ENCODE peak calls at places on chromosomes 11 and 22, in five cellular contexts. One of them, this sample, is unnamed.

GRCh38 chr11:132234878-132235277 is 864.5 kb downstream of the NTM start:
- DNase-seq in AG04449: peak
- DNase-seq in heart left ventricle: no peak
- DNase-seq in A549: no peak
- DNase-seq in BJ: peak
- DNase-seq in this sample: peak

GRCh38 chr22:30238661-30239420 is 7.7 kb downstream of the LIF start:
- DNase-seq in A549: peak
- DNase-seq in heart left ventricle: no peak
- DNase-seq in BJ: no peak
- DNase-seq in AG04449: no peak
- DNase-seq in this sample: no peak

GRCh38 chr11:16993495-16993894 is 20.7 kb downstream of the PLEKHA7 start:
- DNase-seq in AG04449: no peak
- DNase-seq in A549: no peak
- DNase-seq in heart left ventricle: no peak
- DNase-seq in BJ: no peak
- DNase-seq in this sample: no peak

GRCh38 chr22:35629406-35630234 is 12.5 kb upstream of the MB start:
- DNase-seq in BJ: peak
- DNase-seq in AG04449: peak
- DNase-seq in heart left ventricle: peak
- DNase-seq in A549: peak
- DNase-seq in this sample: peak

GRCh38 chr11:123251656-123252344 is 56.8 kb upstream of the CLMP start:
- DNase-seq in A549: no peak
- DNase-seq in AG04449: no peak
- DNase-seq in BJ: no peak
- DNase-seq in heart left ventricle: no peak
- DNase-seq in this sample: no peak

GRCh38 chr11:114131366-114131963 is 72.0 kb downstream of the ZBTB16 start:
- DNase-seq in BJ: no peak
- DNase-seq in A549: no peak
- DNase-seq in AG04449: no peak
- DNase-seq in heart left ventricle: no peak
- DNase-seq in this sample: no peak

GRCh38 chr11:473975-474785 is 24.1 kb downstream of the PTDSS2 start:
- DNase-seq in A549: no peak
- DNase-seq in AG04449: no peak
- DNase-seq in heart left ventricle: peak
- DNase-seq in BJ: no peak
- DNase-seq in this sample: no peak

GRCh38 chr11:94958118-94958517 is 15.2 kb downstream of the CWC15 start:
- DNase-seq in AG04449: no peak
- DNase-seq in heart left ventricle: no peak
- DNase-seq in A549: no peak
- DNase-seq in BJ: no peak
- DNase-seq in this sample: no peak

GRCh38 chr22:44541671-44542319 is 43.8 kb upstream of the RTL6 start:
- DNase-seq in BJ: no peak
- DNase-seq in AG04449: no peak
- DNase-seq in A549: no peak
- DNase-seq in heart left ventricle: no peak
- DNase-seq in this sample: no peak

GRCh38 chr11:1564535-1565172 is 7.4 kb downstream of the DUSP8 start:
- DNase-seq in BJ: peak
- DNase-seq in heart left ventricle: peak
- DNase-seq in AG04449: peak
- DNase-seq in A549: peak
- DNase-seq in this sample: peak

GRCh38 chr22:45742866-45743450 is 71.3 kb downstream of the ATXN10 start:
- DNase-seq in heart left ventricle: no peak
- DNase-seq in A549: peak
- DNase-seq in BJ: peak
- DNase-seq in AG04449: no peak
- DNase-seq in this sample: peak

DNA sequence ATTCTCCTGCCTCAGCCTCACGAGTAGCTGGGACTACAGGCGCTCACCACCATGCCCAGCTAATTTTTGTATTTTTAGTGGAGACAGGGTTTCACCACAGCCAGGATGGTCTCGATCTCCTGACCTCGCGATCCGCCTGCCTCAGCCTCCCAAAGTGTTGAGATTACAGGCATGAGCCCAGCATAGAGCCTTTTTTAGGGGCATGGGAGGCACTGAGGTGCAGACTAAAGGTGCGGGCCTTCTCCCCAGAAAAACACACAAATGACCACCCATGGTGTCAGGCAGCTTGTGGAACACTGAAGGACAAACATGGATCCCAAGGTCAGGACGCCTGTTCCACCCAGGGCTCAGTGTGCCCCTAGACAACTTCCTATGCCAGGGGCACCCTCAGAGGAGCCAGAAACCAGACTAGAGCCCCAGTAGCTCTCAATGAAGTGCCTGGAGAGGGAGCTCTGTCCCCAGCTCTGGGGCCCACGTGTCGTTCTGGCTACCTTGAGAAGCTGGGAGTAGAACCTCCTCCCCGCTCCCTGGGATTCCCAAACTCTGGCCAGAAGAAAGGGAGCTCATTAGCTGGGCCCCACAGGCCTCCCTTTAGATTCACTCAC is 21.2 kb upstream of the CD5 start:
- DNase-seq in BJ: no peak
- DNase-seq in heart left ventricle: no peak
- DNase-seq in AG04449: no peak
- DNase-seq in A549: no peak
- DNase-seq in this sample: no peak
- TF ChIP-seq CTCF in BJ: no peak
- TF ChIP-seq CTCF in heart left ventricle: no peak
- TF ChIP-seq CTCF in AG04449: no peak
- TF ChIP-seq CTCF in A549: no peak
- TF ChIP-seq CTCF in this sample: no peak

GRCh38 chr11:130262424-130262823 is 52.3 kb downstream of the ZBTB44 start:
- DNase-seq in A549: no peak
- DNase-seq in BJ: no peak
- DNase-seq in heart left ventricle: no peak
- DNase-seq in AG04449: no peak
- DNase-seq in this sample: no peak

GRCh38 chr11:130260735-130261134 is 54.0 kb downstream of the ZBTB44 start:
- DNase-seq in heart left ventricle: no peak
- DNase-seq in AG04449: no peak
- DNase-seq in A549: no peak
- DNase-seq in BJ: no peak
- DNase-seq in this sample: no peak

GRCh38 chr11:130260080-130260627 is 54.6 kb downstream of the ZBTB44 start:
- DNase-seq in A549: no peak
- DNase-seq in heart left ventricle: no peak
- DNase-seq in BJ: no peak
- DNase-seq in AG04449: no peak
- DNase-seq in this sample: no peak

GRCh38 chr11:130261546-130261945 is 53.2 kb downstream of the ZBTB44 start:
- DNase-seq in BJ: no peak
- DNase-seq in A549: no peak
- DNase-seq in heart left ventricle: no peak
- DNase-seq in AG04449: no peak
- DNase-seq in this sample: no peak
- H3K4me3 ChIP-seq in BJ: no peak
- H3K4me3 ChIP-seq in A549: no peak
- H3K4me3 ChIP-seq in heart left ventricle: no peak
- H3K4me3 ChIP-seq in AG04449: no peak
- H3K4me3 ChIP-seq in this sample: no peak

GRCh38 chr22:20803696-20804324 is 29.9 kb downstream of the SERPIND1 start:
- DNase-seq in AG04449: no peak
- DNase-seq in heart left ventricle: no peak
- DNase-seq in A549: peak
- DNase-seq in BJ: no peak
- DNase-seq in this sample: no peak
- TF ChIP-seq CTCF in AG04449: peak
- TF ChIP-seq CTCF in heart left ventricle: peak
- TF ChIP-seq CTCF in A549: peak
- TF ChIP-seq CTCF in BJ: peak
- TF ChIP-seq CTCF in this sample: peak

DNA sequence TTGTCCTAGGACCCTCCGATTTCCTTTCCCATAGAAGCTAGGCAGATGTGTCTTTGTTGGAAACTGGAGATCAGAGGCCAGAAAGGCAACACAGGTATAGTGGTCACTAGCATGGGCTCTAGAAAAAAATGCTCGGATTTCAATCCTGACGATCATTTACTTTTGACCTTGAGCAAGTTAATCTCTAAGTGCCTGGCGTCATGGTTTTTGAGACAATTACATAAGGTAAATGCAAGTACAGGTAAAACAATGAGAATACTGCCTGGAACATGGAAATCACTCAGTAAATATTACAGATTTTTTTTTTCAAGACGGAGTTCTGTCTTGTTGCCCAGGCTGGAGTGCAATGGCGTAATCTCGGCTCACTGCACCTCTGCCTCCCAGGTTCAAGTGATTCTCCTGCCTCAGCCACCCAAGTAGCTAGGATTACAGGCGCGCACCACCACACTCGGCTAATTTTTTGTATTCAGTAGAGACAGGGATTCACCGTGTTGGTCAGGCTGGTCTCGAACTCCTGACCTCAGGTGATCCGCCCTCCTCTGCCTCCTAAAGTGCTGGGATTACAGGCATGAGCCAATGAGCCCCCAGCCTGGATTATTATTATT is 1.1 kb upstream of the DENND5A start:
- DNase-seq in AG04449: no peak
- DNase-seq in A549: no peak
- DNase-seq in BJ: no peak
- DNase-seq in heart left ventricle: no peak
- DNase-seq in this sample: no peak
- H3K4me3 ChIP-seq in AG04449: no peak
- H3K4me3 ChIP-seq in A549: no peak
- H3K4me3 ChIP-seq in BJ: no peak
- H3K4me3 ChIP-seq in heart left ventricle: peak
- H3K4me3 ChIP-seq in this sample: no peak

DNA sequence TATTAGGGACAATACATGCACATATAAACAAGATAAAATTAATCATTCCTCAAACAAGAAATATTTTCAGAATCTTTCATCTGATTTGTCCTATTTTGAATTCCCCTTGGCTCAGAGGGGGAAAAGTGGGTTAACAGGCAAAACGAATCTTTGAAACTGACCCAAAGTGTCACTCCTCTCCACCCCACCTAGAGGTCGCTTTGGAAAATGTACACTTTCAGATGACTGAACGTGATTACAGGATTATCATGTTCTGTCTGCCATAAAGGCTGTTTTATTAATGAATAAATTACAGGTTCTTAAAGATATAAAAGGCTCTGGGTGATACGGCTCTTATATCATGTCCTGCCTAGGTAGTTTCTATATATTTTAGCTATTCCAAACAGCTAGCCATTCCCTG is 1735.0 kb downstream of the LRRC4C start:
- DNase-seq in BJ: no peak
- DNase-seq in heart left ventricle: no peak
- DNase-seq in A549: no peak
- DNase-seq in AG04449: no peak
- DNase-seq in this sample: no peak
- TF ChIP-seq CTCF in BJ: no peak
- TF ChIP-seq CTCF in heart left ventricle: no peak
- TF ChIP-seq CTCF in A549: no peak
- TF ChIP-seq CTCF in AG04449: no peak
- TF ChIP-seq CTCF in this sample: no peak

GRCh38 chr11:69355346-69355940 is 61.5 kb downstream of the MYEOV start:
- DNase-seq in AG04449: no peak
- DNase-seq in A549: no peak
- DNase-seq in heart left ventricle: no peak
- DNase-seq in BJ: no peak
- DNase-seq in this sample: no peak
- H3K4me3 ChIP-seq in AG04449: no peak
- H3K4me3 ChIP-seq in A549: no peak
- H3K4me3 ChIP-seq in heart left ventricle: no peak
- H3K4me3 ChIP-seq in BJ: no peak
- H3K4me3 ChIP-seq in this sample: no peak

GRCh38 chr11:63508009-63508408 is 2.1 kb downstream of the LGALS12 start:
- DNase-seq in BJ: no peak
- DNase-seq in AG04449: no peak
- DNase-seq in A549: peak
- DNase-seq in heart left ventricle: no peak
- DNase-seq in this sample: no peak
- TF ChIP-seq CTCF in BJ: peak
- TF ChIP-seq CTCF in AG04449: no peak
- TF ChIP-seq CTCF in A549: peak
- TF ChIP-seq CTCF in heart left ventricle: peak
- TF ChIP-seq CTCF in this sample: peak

GRCh38 chr22:42500836-42501179 is 18.8 kb downstream of the RRP7A start:
- DNase-seq in AG04449: no peak
- DNase-seq in heart left ventricle: peak
- DNase-seq in A549: no peak
- DNase-seq in BJ: no peak
- DNase-seq in this sample: no peak
- H3K4me3 ChIP-seq in AG04449: peak
- H3K4me3 ChIP-seq in heart left ventricle: peak
- H3K4me3 ChIP-seq in A549: peak
- H3K4me3 ChIP-seq in BJ: peak
- H3K4me3 ChIP-seq in this sample: no peak

DNA sequence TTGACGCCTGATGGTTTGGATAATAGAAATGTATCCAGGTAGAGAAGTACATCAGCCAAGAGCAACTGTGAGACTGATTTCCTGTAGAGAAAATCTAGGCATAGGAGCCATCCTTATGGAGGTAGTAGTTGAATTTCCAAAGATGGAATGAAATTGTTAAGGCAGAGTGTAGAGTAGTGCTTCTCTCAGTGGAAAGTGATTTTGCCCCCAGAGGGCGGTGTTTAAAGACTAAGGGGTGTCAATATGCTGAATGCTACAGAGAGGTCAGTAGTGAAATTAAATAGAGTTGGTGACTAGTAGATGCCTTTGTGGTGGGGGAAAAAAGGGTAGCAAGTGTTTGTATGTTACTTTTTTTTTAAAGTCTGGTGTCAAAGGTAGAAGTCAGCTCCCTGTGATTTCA is 54.5 kb downstream of the TRIM44 start:
- DNase-seq in heart left ventricle: no peak
- DNase-seq in A549: no peak
- DNase-seq in BJ: no peak
- DNase-seq in AG04449: no peak
- DNase-seq in this sample: no peak
- TF ChIP-seq CTCF in heart left ventricle: no peak
- TF ChIP-seq CTCF in A549: no peak
- TF ChIP-seq CTCF in BJ: no peak
- TF ChIP-seq CTCF in AG04449: no peak
- TF ChIP-seq CTCF in this sample: no peak

DNA sequence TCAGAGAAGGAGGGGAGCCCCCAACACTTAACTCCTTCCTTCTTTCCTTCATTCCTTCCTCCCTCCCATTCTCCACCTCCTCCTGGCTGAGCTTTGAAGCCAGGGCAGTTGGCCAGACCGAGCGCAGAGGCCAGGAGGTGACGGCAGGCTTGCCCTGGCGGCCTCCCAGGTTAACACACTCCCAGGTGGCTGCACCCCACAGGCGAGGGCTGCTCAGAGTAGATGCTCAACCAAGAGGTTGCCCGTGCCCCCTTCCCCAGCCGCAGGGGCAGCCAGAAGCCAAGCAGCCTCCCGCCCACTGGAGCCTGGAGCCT is 6.3 kb upstream of the CDKN1C start:
- DNase-seq in AG04449: no peak
- DNase-seq in heart left ventricle: peak
- DNase-seq in A549: no peak
- DNase-seq in BJ: no peak
- DNase-seq in this sample: no peak
- H3K4me3 ChIP-seq in AG04449: no peak
- H3K4me3 ChIP-seq in heart left ventricle: peak
- H3K4me3 ChIP-seq in A549: peak
- H3K4me3 ChIP-seq in BJ: peak
- H3K4me3 ChIP-seq in this sample: peak

This sample was measured in AG09309.